ENCODE peak calls at places on chromosome 18, in eight cellular contexts. One of them, this sample, is unnamed.

GRCh38 chr18:54161267-54161666 is 63.2 kb downstream of the MBD2 start:
- DNase-seq in NCI-H2081: no peak
- DNase-seq in activated naive CD8-positive, alpha-beta T cell treated with anti-CD3 and anti-CD28 coated beads for 36 hours: no peak
- DNase-seq in iPS-NIHi11: no peak
- DNase-seq in dermis microvascular lymphatic vessel endothelial cell: no peak
- DNase-seq in posterior cingulate gyrus: no peak
- DNase-seq in GDM1: no peak
- DNase-seq in fibroblast of mammary gland: no peak
- DNase-seq in this sample: no peak

GRCh38 chr18:57210101-57210661 is 63.3 kb downstream of the BOD1L2 start:
- DNase-seq in NCI-H2081: peak
- DNase-seq in activated naive CD8-positive, alpha-beta T cell treated with anti-CD3 and anti-CD28 coated beads for 36 hours: no peak
- DNase-seq in iPS-NIHi11: peak
- DNase-seq in dermis microvascular lymphatic vessel endothelial cell: peak
- DNase-seq in posterior cingulate gyrus: peak
- DNase-seq in GDM1: peak
- DNase-seq in fibroblast of mammary gland: peak
- DNase-seq in this sample: peak

GRCh38 chr18:62847081-62847480 is 131.7 kb downstream of the PHLPP1 start:
- DNase-seq in NCI-H2081: no peak
- DNase-seq in activated naive CD8-positive, alpha-beta T cell treated with anti-CD3 and anti-CD28 coated beads for 36 hours: no peak
- DNase-seq in iPS-NIHi11: peak
- DNase-seq in dermis microvascular lymphatic vessel endothelial cell: no peak
- DNase-seq in posterior cingulate gyrus: no peak
- DNase-seq in GDM1: no peak
- DNase-seq in fibroblast of mammary gland: no peak
- DNase-seq in this sample: no peak

GRCh38 chr18:50194623-50195532 is at the start of gene MYO5B:
- DNase-seq in NCI-H2081: peak
- DNase-seq in activated naive CD8-positive, alpha-beta T cell treated with anti-CD3 and anti-CD28 coated beads for 36 hours: peak
- DNase-seq in iPS-NIHi11: peak
- DNase-seq in dermis microvascular lymphatic vessel endothelial cell: peak
- DNase-seq in posterior cingulate gyrus: peak
- DNase-seq in GDM1: no peak
- DNase-seq in fibroblast of mammary gland: no peak
- DNase-seq in this sample: no peak

GRCh38 chr18:62486290-62486964 is 36.4 kb upstream of the ZCCHC2 start:
- DNase-seq in NCI-H2081: peak
- DNase-seq in activated naive CD8-positive, alpha-beta T cell treated with anti-CD3 and anti-CD28 coated beads for 36 hours: peak
- DNase-seq in iPS-NIHi11: peak
- DNase-seq in dermis microvascular lymphatic vessel endothelial cell: peak
- DNase-seq in posterior cingulate gyrus: no peak
- DNase-seq in GDM1: no peak
- DNase-seq in fibroblast of mammary gland: peak
- DNase-seq in this sample: peak

GRCh38 chr18:49174478-49174877 is 223.7 kb upstream of the SMAD7 start:
- DNase-seq in NCI-H2081: no peak
- DNase-seq in activated naive CD8-positive, alpha-beta T cell treated with anti-CD3 and anti-CD28 coated beads for 36 hours: no peak
- DNase-seq in iPS-NIHi11: no peak
- DNase-seq in dermis microvascular lymphatic vessel endothelial cell: no peak
- DNase-seq in posterior cingulate gyrus: no peak
- DNase-seq in GDM1: no peak
- DNase-seq in fibroblast of mammary gland: peak
- DNase-seq in this sample: peak

GRCh38 chr18:78995740-78996395 is 16.2 kb downstream of the SALL3 start:
- DNase-seq in NCI-H2081: no peak
- DNase-seq in activated naive CD8-positive, alpha-beta T cell treated with anti-CD3 and anti-CD28 coated beads for 36 hours: no peak
- DNase-seq in iPS-NIHi11: no peak
- DNase-seq in dermis microvascular lymphatic vessel endothelial cell: no peak
- DNase-seq in posterior cingulate gyrus: no peak
- DNase-seq in GDM1: no peak
- DNase-seq in fibroblast of mammary gland: no peak
- DNase-seq in this sample: no peak

GRCh38 chr18:55018602-55019001 is 59.3 kb upstream of the CCDC68 start:
- DNase-seq in NCI-H2081: no peak
- DNase-seq in activated naive CD8-positive, alpha-beta T cell treated with anti-CD3 and anti-CD28 coated beads for 36 hours: no peak
- DNase-seq in iPS-NIHi11: no peak
- DNase-seq in dermis microvascular lymphatic vessel endothelial cell: peak
- DNase-seq in posterior cingulate gyrus: no peak
- DNase-seq in GDM1: no peak
- DNase-seq in fibroblast of mammary gland: peak
- DNase-seq in this sample: peak

GRCh38 chr18:55585586-55586521 is 2.1 kb downstream of the TCF4 start:
- DNase-seq in NCI-H2081: no peak
- DNase-seq in activated naive CD8-positive, alpha-beta T cell treated with anti-CD3 and anti-CD28 coated beads for 36 hours: no peak
- DNase-seq in iPS-NIHi11: no peak
- DNase-seq in dermis microvascular lymphatic vessel endothelial cell: peak
- DNase-seq in posterior cingulate gyrus: peak
- DNase-seq in GDM1: no peak
- DNase-seq in fibroblast of mammary gland: peak
- DNase-seq in this sample: peak

GRCh38 chr18:35393716-35394115 is 16.6 kb upstream of the ZNF396 start:
- DNase-seq in NCI-H2081: no peak
- DNase-seq in activated naive CD8-positive, alpha-beta T cell treated with anti-CD3 and anti-CD28 coated beads for 36 hours: no peak
- DNase-seq in iPS-NIHi11: no peak
- DNase-seq in dermis microvascular lymphatic vessel endothelial cell: no peak
- DNase-seq in posterior cingulate gyrus: no peak
- DNase-seq in GDM1: no peak
- DNase-seq in fibroblast of mammary gland: no peak
- DNase-seq in this sample: no peak

GRCh38 chr18:34493099-34493544 is 217.0 kb upstream of the DTNA start:
- DNase-seq in NCI-H2081: peak
- DNase-seq in activated naive CD8-positive, alpha-beta T cell treated with anti-CD3 and anti-CD28 coated beads for 36 hours: peak
- DNase-seq in iPS-NIHi11: peak
- DNase-seq in dermis microvascular lymphatic vessel endothelial cell: peak
- DNase-seq in posterior cingulate gyrus: peak
- DNase-seq in GDM1: no peak
- DNase-seq in fibroblast of mammary gland: peak
- DNase-seq in this sample: peak

GRCh38 chr18:48850891-48851302 is 99.9 kb downstream of the SMAD7 start:
- DNase-seq in NCI-H2081: no peak
- DNase-seq in activated naive CD8-positive, alpha-beta T cell treated with anti-CD3 and anti-CD28 coated beads for 36 hours: no peak
- DNase-seq in iPS-NIHi11: no peak
- DNase-seq in dermis microvascular lymphatic vessel endothelial cell: no peak
- DNase-seq in posterior cingulate gyrus: no peak
- DNase-seq in GDM1: no peak
- DNase-seq in fibroblast of mammary gland: no peak
- DNase-seq in this sample: no peak

GRCh38 chr18:36825526-36825925 is 3.3 kb downstream of the TPGS2 start:
- DNase-seq in NCI-H2081: no peak
- DNase-seq in activated naive CD8-positive, alpha-beta T cell treated with anti-CD3 and anti-CD28 coated beads for 36 hours: no peak
- DNase-seq in iPS-NIHi11: no peak
- DNase-seq in dermis microvascular lymphatic vessel endothelial cell: peak
- DNase-seq in posterior cingulate gyrus: no peak
- DNase-seq in GDM1: no peak
- DNase-seq in fibroblast of mammary gland: no peak
- DNase-seq in this sample: no peak

GRCh38 chr18:35245719-35246317 is 5.0 kb downstream of the ZNF397 start:
- DNase-seq in NCI-H2081: no peak
- DNase-seq in activated naive CD8-positive, alpha-beta T cell treated with anti-CD3 and anti-CD28 coated beads for 36 hours: no peak
- DNase-seq in iPS-NIHi11: no peak
- DNase-seq in dermis microvascular lymphatic vessel endothelial cell: no peak
- DNase-seq in posterior cingulate gyrus: no peak
- DNase-seq in GDM1: no peak
- DNase-seq in fibroblast of mammary gland: no peak
- DNase-seq in this sample: no peak

GRCh38 chr18:44060197-44060596 is 620.5 kb upstream of the SETBP1 start:
- DNase-seq in NCI-H2081: no peak
- DNase-seq in activated naive CD8-positive, alpha-beta T cell treated with anti-CD3 and anti-CD28 coated beads for 36 hours: no peak
- DNase-seq in iPS-NIHi11: no peak
- DNase-seq in dermis microvascular lymphatic vessel endothelial cell: no peak
- DNase-seq in posterior cingulate gyrus: no peak
- DNase-seq in GDM1: no peak
- DNase-seq in fibroblast of mammary gland: no peak
- DNase-seq in this sample: no peak

GRCh38 chr18:46332956-46333355 is 228.8 kb downstream of the HAUS1 start:
- DNase-seq in NCI-H2081: no peak
- DNase-seq in activated naive CD8-positive, alpha-beta T cell treated with anti-CD3 and anti-CD28 coated beads for 36 hours: no peak
- DNase-seq in iPS-NIHi11: no peak
- DNase-seq in dermis microvascular lymphatic vessel endothelial cell: no peak
- DNase-seq in posterior cingulate gyrus: no peak
- DNase-seq in GDM1: no peak
- DNase-seq in fibroblast of mammary gland: no peak
- DNase-seq in this sample: no peak

GRCh38 chr18:27599202-27599829 is 414.2 kb upstream of the CHST9 start:
- DNase-seq in NCI-H2081: peak
- DNase-seq in activated naive CD8-positive, alpha-beta T cell treated with anti-CD3 and anti-CD28 coated beads for 36 hours: peak
- DNase-seq in iPS-NIHi11: peak
- DNase-seq in dermis microvascular lymphatic vessel endothelial cell: peak
- DNase-seq in posterior cingulate gyrus: peak
- DNase-seq in GDM1: no peak
- DNase-seq in fibroblast of mammary gland: peak
- DNase-seq in this sample: peak

GRCh38 chr18:76461148-76461547 is 33.9 kb downstream of the ZNF516 start:
- DNase-seq in NCI-H2081: no peak
- DNase-seq in activated naive CD8-positive, alpha-beta T cell treated with anti-CD3 and anti-CD28 coated beads for 36 hours: no peak
- DNase-seq in iPS-NIHi11: no peak
- DNase-seq in dermis microvascular lymphatic vessel endothelial cell: no peak
- DNase-seq in posterior cingulate gyrus: no peak
- DNase-seq in GDM1: no peak
- DNase-seq in fibroblast of mammary gland: no peak
- DNase-seq in this sample: no peak

GRCh38 chr18:40355701-40356100 is 1599.3 kb upstream of the PIK3C3 start:
- DNase-seq in NCI-H2081: no peak
- DNase-seq in activated naive CD8-positive, alpha-beta T cell treated with anti-CD3 and anti-CD28 coated beads for 36 hours: no peak
- DNase-seq in iPS-NIHi11: no peak
- DNase-seq in dermis microvascular lymphatic vessel endothelial cell: no peak
- DNase-seq in posterior cingulate gyrus: no peak
- DNase-seq in GDM1: no peak
- DNase-seq in fibroblast of mammary gland: peak
- DNase-seq in this sample: no peak

GRCh38 chr18:13253786-13254755 is 35.5 kb downstream of the LDLRAD4 start:
- DNase-seq in NCI-H2081: no peak
- DNase-seq in activated naive CD8-positive, alpha-beta T cell treated with anti-CD3 and anti-CD28 coated beads for 36 hours: no peak
- DNase-seq in iPS-NIHi11: no peak
- DNase-seq in dermis microvascular lymphatic vessel endothelial cell: no peak
- DNase-seq in posterior cingulate gyrus: no peak
- DNase-seq in GDM1: no peak
- DNase-seq in fibroblast of mammary gland: no peak
- DNase-seq in this sample: no peak

GRCh38 chr18:44973282-44973681 is 292.6 kb downstream of the SETBP1 start:
- DNase-seq in NCI-H2081: no peak
- DNase-seq in activated naive CD8-positive, alpha-beta T cell treated with anti-CD3 and anti-CD28 coated beads for 36 hours: no peak
- DNase-seq in iPS-NIHi11: peak
- DNase-seq in dermis microvascular lymphatic vessel endothelial cell: no peak
- DNase-seq in posterior cingulate gyrus: no peak
- DNase-seq in GDM1: no peak
- DNase-seq in fibroblast of mammary gland: peak
- DNase-seq in this sample: peak

GRCh38 chr18:11470941-11471340 is 138.5 kb upstream of the SLC35G4 start:
- DNase-seq in NCI-H2081: no peak
- DNase-seq in activated naive CD8-positive, alpha-beta T cell treated with anti-CD3 and anti-CD28 coated beads for 36 hours: no peak
- DNase-seq in iPS-NIHi11: no peak
- DNase-seq in dermis microvascular lymphatic vessel endothelial cell: no peak
- DNase-seq in posterior cingulate gyrus: no peak
- DNase-seq in GDM1: no peak
- DNase-seq in fibroblast of mammary gland: no peak
- DNase-seq in this sample: peak

GRCh38 chr18:11996907-11997306 is 15.6 kb downstream of the IMPA2 start:
- DNase-seq in NCI-H2081: no peak
- DNase-seq in activated naive CD8-positive, alpha-beta T cell treated with anti-CD3 and anti-CD28 coated beads for 36 hours: no peak
- DNase-seq in iPS-NIHi11: no peak
- DNase-seq in dermis microvascular lymphatic vessel endothelial cell: no peak
- DNase-seq in posterior cingulate gyrus: no peak
- DNase-seq in GDM1: no peak
- DNase-seq in fibroblast of mammary gland: no peak
- DNase-seq in this sample: no peak

GRCh38 chr18:49238433-49239042 is 221.9 kb downstream of the DYM start:
- DNase-seq in NCI-H2081: no peak
- DNase-seq in activated naive CD8-positive, alpha-beta T cell treated with anti-CD3 and anti-CD28 coated beads for 36 hours: no peak
- DNase-seq in iPS-NIHi11: peak
- DNase-seq in dermis microvascular lymphatic vessel endothelial cell: peak
- DNase-seq in posterior cingulate gyrus: no peak
- DNase-seq in GDM1: peak
- DNase-seq in fibroblast of mammary gland: peak
- DNase-seq in this sample: peak

GRCh38 chr18:76099931-76100457 is 395.0 kb downstream of the ZNF516 start:
- DNase-seq in NCI-H2081: no peak
- DNase-seq in activated naive CD8-positive, alpha-beta T cell treated with anti-CD3 and anti-CD28 coated beads for 36 hours: no peak
- DNase-seq in iPS-NIHi11: no peak
- DNase-seq in dermis microvascular lymphatic vessel endothelial cell: no peak
- DNase-seq in posterior cingulate gyrus: no peak
- DNase-seq in GDM1: no peak
- DNase-seq in fibroblast of mammary gland: no peak
- DNase-seq in this sample: no peak

GRCh38 chr18:79487198-79488165 is 91.8 kb downstream of the NFATC1 start:
- DNase-seq in NCI-H2081: no peak
- DNase-seq in activated naive CD8-positive, alpha-beta T cell treated with anti-CD3 and anti-CD28 coated beads for 36 hours: no peak
- DNase-seq in iPS-NIHi11: peak
- DNase-seq in dermis microvascular lymphatic vessel endothelial cell: no peak
- DNase-seq in posterior cingulate gyrus: peak
- DNase-seq in GDM1: no peak
- DNase-seq in fibroblast of mammary gland: no peak
- DNase-seq in this sample: no peak

GRCh38 chr18:54359233-54359632 is 1.5 kb downstream of the C18orf54 start:
- DNase-seq in NCI-H2081: no peak
- DNase-seq in activated naive CD8-positive, alpha-beta T cell treated with anti-CD3 and anti-CD28 coated beads for 36 hours: no peak
- DNase-seq in iPS-NIHi11: no peak
- DNase-seq in dermis microvascular lymphatic vessel endothelial cell: peak
- DNase-seq in posterior cingulate gyrus: no peak
- DNase-seq in GDM1: no peak
- DNase-seq in fibroblast of mammary gland: peak
- DNase-seq in this sample: peak

GRCh38 chr18:56789004-56789888 is 138.1 kb downstream of the WDR7 start:
- DNase-seq in NCI-H2081: no peak
- DNase-seq in activated naive CD8-positive, alpha-beta T cell treated with anti-CD3 and anti-CD28 coated beads for 36 hours: peak
- DNase-seq in iPS-NIHi11: peak
- DNase-seq in dermis microvascular lymphatic vessel endothelial cell: peak
- DNase-seq in posterior cingulate gyrus: no peak
- DNase-seq in GDM1: peak
- DNase-seq in fibroblast of mammary gland: peak
- DNase-seq in this sample: peak

GRCh38 chr18:73270919-73271318 is 403.1 kb upstream of the NETO1 start:
- DNase-seq in NCI-H2081: peak
- DNase-seq in activated naive CD8-positive, alpha-beta T cell treated with anti-CD3 and anti-CD28 coated beads for 36 hours: no peak
- DNase-seq in iPS-NIHi11: no peak
- DNase-seq in dermis microvascular lymphatic vessel endothelial cell: no peak
- DNase-seq in posterior cingulate gyrus: no peak
- DNase-seq in GDM1: no peak
- DNase-seq in fibroblast of mammary gland: no peak
- DNase-seq in this sample: no peak

GRCh38 chr18:45910405-45911023 is 56.6 kb downstream of the EPG5 start:
- DNase-seq in NCI-H2081: peak
- DNase-seq in activated naive CD8-positive, alpha-beta T cell treated with anti-CD3 and anti-CD28 coated beads for 36 hours: peak
- DNase-seq in iPS-NIHi11: peak
- DNase-seq in dermis microvascular lymphatic vessel endothelial cell: peak
- DNase-seq in posterior cingulate gyrus: peak
- DNase-seq in GDM1: no peak
- DNase-seq in fibroblast of mammary gland: peak
- DNase-seq in this sample: peak

GRCh38 chr18:27793013-27793412 is 383.9 kb downstream of the CDH2 start:
- DNase-seq in NCI-H2081: no peak
- DNase-seq in activated naive CD8-positive, alpha-beta T cell treated with anti-CD3 and anti-CD28 coated beads for 36 hours: no peak
- DNase-seq in iPS-NIHi11: no peak
- DNase-seq in dermis microvascular lymphatic vessel endothelial cell: no peak
- DNase-seq in posterior cingulate gyrus: no peak
- DNase-seq in GDM1: no peak
- DNase-seq in fibroblast of mammary gland: no peak
- DNase-seq in this sample: no peak

GRCh38 chr18:75293591-75293990 is 83.0 kb downstream of the TSHZ1 start:
- DNase-seq in NCI-H2081: no peak
- DNase-seq in activated naive CD8-positive, alpha-beta T cell treated with anti-CD3 and anti-CD28 coated beads for 36 hours: no peak
- DNase-seq in iPS-NIHi11: no peak
- DNase-seq in dermis microvascular lymphatic vessel endothelial cell: no peak
- DNase-seq in posterior cingulate gyrus: no peak
- DNase-seq in GDM1: no peak
- DNase-seq in fibroblast of mammary gland: peak
- DNase-seq in this sample: peak

GRCh38 chr18:40365526-40365925 is 1589.5 kb upstream of the PIK3C3 start:
- DNase-seq in NCI-H2081: no peak
- DNase-seq in activated naive CD8-positive, alpha-beta T cell treated with anti-CD3 and anti-CD28 coated beads for 36 hours: no peak
- DNase-seq in iPS-NIHi11: no peak
- DNase-seq in dermis microvascular lymphatic vessel endothelial cell: no peak
- DNase-seq in posterior cingulate gyrus: no peak
- DNase-seq in GDM1: no peak
- DNase-seq in fibroblast of mammary gland: peak
- DNase-seq in this sample: no peak

GRCh38 chr18:34661464-34662087 is 48.5 kb upstream of the DTNA start:
- DNase-seq in NCI-H2081: peak
- DNase-seq in activated naive CD8-positive, alpha-beta T cell treated with anti-CD3 and anti-CD28 coated beads for 36 hours: no peak
- DNase-seq in iPS-NIHi11: peak
- DNase-seq in dermis microvascular lymphatic vessel endothelial cell: peak
- DNase-seq in posterior cingulate gyrus: no peak
- DNase-seq in GDM1: no peak
- DNase-seq in fibroblast of mammary gland: peak
- DNase-seq in this sample: peak